ENCODE peak calls at places on chromosomes 7 and 10, in four cellular contexts. O, Z, E and H are unnamed samples.

GRCh38 chr10:112278871-112279270 is 4.3 kb upstream of the TECTB start:
- DNase-seq in O (no peak), Z (no peak), E (no peak), H (no peak)

GRCh38 chr10:68231916-68232315 is at the start of gene ATOH7:
- DNase-seq in O (no peak), Z (no peak), E (no peak), H (no peak)

GRCh38 chr10:133224861-133225366 is 5.1 kb upstream of the UTF1 start:
- DNase-seq in O (no peak), Z (peak), E (no peak), H (no peak)

GRCh38 chr10:11610855-11611247 is 599 bp downstream of the USP6NL start:
- DNase-seq in O (no peak), Z (no peak), E (peak), H (no peak)

GRCh38 chr10:112766636-112767035 is 183.4 kb upstream of the TCF7L2 start:
- DNase-seq in O (no peak), Z (no peak), E (no peak), H (no peak)

GRCh38 chr10:132860527-132860926 is 74.6 kb upstream of the NKX6-2 start:
- DNase-seq in O (no peak), Z (no peak), E (no peak), H (no peak)

GRCh38 chr10:131930150-131930549 is 29.3 kb downstream of the PPP2R2D start:
- DNase-seq in O (no peak), Z (no peak), E (no peak), H (no peak)

GRCh38 chr10:103772096-103772845 is 83.1 kb downstream of the SH3PXD2A start:
- DNase-seq in O (peak), Z (no peak), E (peak), H (no peak)

GRCh38 chr7:133572087-133572486 is 319.2 kb downstream of the EXOC4 start:
- DNase-seq in O (no peak), Z (no peak), E (no peak), H (no peak)

GRCh38 chr7:110326966-110327365 is 764.0 kb upstream of the LRRN3 start:
- DNase-seq in O (no peak), Z (no peak), E (no peak), H (no peak)

GRCh38 chr7:4143511-4144160 is 538.5 kb upstream of the FOXK1 start:
- DNase-seq in O (no peak), Z (no peak), E (no peak), H (no peak)

GRCh38 chr10:46557319-46558140 is 1.1 kb upstream of the GPRIN2 start:
- DNase-seq in O (no peak), Z (no peak), E (peak), H (no peak)

GRCh38 chr7:101173752-101174244 is 6.3 kb downstream of the NAT16 start:
- DNase-seq in O (no peak), Z (no peak), E (no peak), H (no peak)

GRCh38 chr10:132836832-132837540 is 51.0 kb upstream of the NKX6-2 start:
- DNase-seq in O (no peak), Z (no peak), E (no peak), H (no peak)

GRCh38 chr7:6705959-6706665 is 635 bp downstream of the ZNF12 start:
- DNase-seq in O (no peak), Z (no peak), E (peak), H (no peak)

GRCh38 chr10:91602449-91602848 is 30.4 kb downstream of the PPP1R3C start:
- DNase-seq in O (no peak), Z (no peak), E (no peak), H (no peak)

GRCh38 chr10:74822583-74823089 is 3.8 kb upstream of the KAT6B start:
- DNase-seq in O (no peak), Z (no peak), E (no peak), H (no peak)

GRCh38 chr10:76892766-76893479 is 744.7 kb downstream of the KCNMA1 start:
- DNase-seq in O (no peak), Z (no peak), E (no peak), H (no peak)

GRCh38 chr7:112192236-112193154 is 13.7 kb downstream of the DOCK4 start:
- DNase-seq in O (no peak), Z (peak), E (no peak), H (no peak)

GRCh38 chr10:482848-483247 is 206.6 kb downstream of the DIP2C start:
- DNase-seq in O (no peak), Z (no peak), E (no peak), H (no peak)

GRCh38 chr10:29131952-29132820 is 156.7 kb upstream of the LYZL1 start:
- DNase-seq in O (peak), Z (no peak), E (peak), H (no peak)

GRCh38 chr10:69344591-69345244 is 66.4 kb downstream of the HK1 start:
- DNase-seq in O (no peak), Z (no peak), E (no peak), H (no peak)

GRCh38 chr7:90455163-90456030 is 14.0 kb upstream of the PTTG1IP2 start:
- DNase-seq in O (peak), Z (peak), E (no peak), H (peak)

GRCh38 chr7:137933270-137934017 is 68.4 kb downstream of the CREB3L2 start:
- DNase-seq in O (peak), Z (no peak), E (peak), H (no peak)

GRCh38 chr7:121259826-121260225 is 69.0 kb upstream of the WNT16 start:
- DNase-seq in O (no peak), Z (no peak), E (no peak), H (no peak)

GRCh38 chr7:27123021-27123476 is 7.5 kb downstream of the HOXA4 start:
- DNase-seq in O (no peak), Z (no peak), E (no peak), H (no peak)

GRCh38 chr7:33671521-33672262 is 233.6 kb upstream of the BMPER start:
- DNase-seq in O (no peak), Z (no peak), E (no peak), H (no peak)

GRCh38 chr10:69215405-69216176 is 4.5 kb upstream of the HKDC1 start:
- DNase-seq in O (no peak), Z (no peak), E (no peak), H (no peak)

GRCh38 chr7:54773472-54774399 is 14.7 kb upstream of the SEC61G start:
- DNase-seq in O (peak), Z (peak), E (peak), H (peak)

GRCh38 chr10:17915181-17915580 is 36.5 kb upstream of the SLC39A12 start:
- DNase-seq in O (no peak), Z (no peak), E (no peak), H (no peak)

GRCh38 chr10:122098924-122099323 is 110.0 kb downstream of the TACC2 start:
- DNase-seq in O (no peak), Z (no peak), E (no peak), H (no peak)

GRCh38 chr7:151334628-151335027 is 7.0 kb upstream of the NUB1 start:
- DNase-seq in O (no peak), Z (no peak), E (no peak), H (no peak)

GRCh38 chr7:137245186-137245585 is 98.3 kb downstream of the PTN start:
- DNase-seq in O (no peak), Z (peak), E (no peak), H (no peak)

GRCh38 chr7:119270045-119270464 is 1002.9 kb upstream of the KCND2 start:
- DNase-seq in O (peak), Z (peak), E (peak), H (peak)

GRCh38 chr10:71246591-71247143 is 34.3 kb downstream of the UNC5B start:
- DNase-seq in O (no peak), Z (no peak), E (peak), H (no peak)

GRCh38 chr7:2800220-2800922 is 43.7 kb downstream of the GNA12 start:
- DNase-seq in O (no peak), Z (no peak), E (no peak), H (no peak)